ENCODE peak calls at places on chromosomes 2 and 18, in seven cellular contexts. One of them, this sample, is unnamed.

GRCh38 chr2:166343467-166343866 is 32.3 kb downstream of the SCN9A start:
- DNase-seq in spleen: no peak
- DNase-seq in HuH-7.5: no peak
- DNase-seq in upper lobe of right lung: no peak
- DNase-seq in sciatic nerve: no peak
- DNase-seq in frontal cortex: no peak
- DNase-seq in left kidney: peak; percentile 49
- DNase-seq in this sample: no peak

GRCh38 chr2:88824951-88825350 is 133.5 kb downstream of the RPIA start:
- DNase-seq in left kidney: no peak
- DNase-seq in HuH-7.5: no peak
- DNase-seq in sciatic nerve: no peak
- DNase-seq in frontal cortex: no peak
- DNase-seq in upper lobe of right lung: no peak
- DNase-seq in spleen: no peak
- DNase-seq in this sample: no peak

GRCh38 chr2:238107525-238108422 is 7.6 kb downstream of the ESPNL start:
- DNase-seq in left kidney: no peak
- DNase-seq in upper lobe of right lung: peak; percentile 63
- DNase-seq in frontal cortex: no peak
- DNase-seq in sciatic nerve: peak; percentile 50
- DNase-seq in spleen: peak; percentile 90
- DNase-seq in HuH-7.5: no peak
- DNase-seq in this sample: no peak

GRCh38 chr2:20103514-20103913 is 52.1 kb upstream of the LAPTM4A start:
- DNase-seq in left kidney: no peak
- DNase-seq in spleen: no peak
- DNase-seq in upper lobe of right lung: no peak
- DNase-seq in HuH-7.5: no peak
- DNase-seq in sciatic nerve: no peak
- DNase-seq in frontal cortex: no peak
- DNase-seq in this sample: no peak

GRCh38 chr2:74186038-74186437 is 7.4 kb upstream of the MOB1A start:
- DNase-seq in frontal cortex: no peak
- DNase-seq in upper lobe of right lung: no peak
- DNase-seq in sciatic nerve: no peak
- DNase-seq in left kidney: peak; percentile 15
- DNase-seq in HuH-7.5: no peak
- DNase-seq in spleen: peak; percentile 82
- DNase-seq in this sample: no peak

GRCh38 chr2:34110392-34110791 is 511.3 kb upstream of the FAM98A start:
- DNase-seq in sciatic nerve: no peak
- DNase-seq in upper lobe of right lung: no peak
- DNase-seq in left kidney: no peak
- DNase-seq in HuH-7.5: no peak
- DNase-seq in frontal cortex: no peak
- DNase-seq in spleen: no peak
- DNase-seq in this sample: no peak

GRCh38 chr2:54628957-54629356 is 94.5 kb upstream of the EML6 start:
- DNase-seq in left kidney: no peak
- DNase-seq in HuH-7.5: no peak
- DNase-seq in sciatic nerve: no peak
- DNase-seq in spleen: no peak
- DNase-seq in upper lobe of right lung: no peak
- DNase-seq in frontal cortex: no peak
- DNase-seq in this sample: no peak

GRCh38 chr2:195674491-195675226 is 17.6 kb downstream of the SLC39A10 start:
- DNase-seq in frontal cortex: no peak
- DNase-seq in HuH-7.5: no peak
- DNase-seq in upper lobe of right lung: no peak
- DNase-seq in left kidney: no peak
- DNase-seq in spleen: no peak
- DNase-seq in sciatic nerve: no peak
- DNase-seq in this sample: no peak

GRCh38 chr2:239854596-239854995 is 170.5 kb downstream of the NDUFA10 start:
- DNase-seq in spleen: no peak
- DNase-seq in upper lobe of right lung: no peak
- DNase-seq in sciatic nerve: peak; percentile 13
- DNase-seq in left kidney: no peak
- DNase-seq in HuH-7.5: no peak
- DNase-seq in frontal cortex: no peak
- DNase-seq in this sample: no peak

GRCh38 chr2:238169708-238170251 is 11.0 kb downstream of the ERFE start:
- DNase-seq in frontal cortex: no peak
- DNase-seq in HuH-7.5: no peak
- DNase-seq in upper lobe of right lung: peak; percentile 58
- DNase-seq in spleen: no peak
- DNase-seq in left kidney: peak; percentile 79
- DNase-seq in sciatic nerve: no peak
- DNase-seq in this sample: peak; percentile 78

GRCh38 chr2:152413228-152414030 is 78.5 kb downstream of the FMNL2 start:
- DNase-seq in upper lobe of right lung: no peak
- DNase-seq in sciatic nerve: no peak
- DNase-seq in HuH-7.5: no peak
- DNase-seq in frontal cortex: no peak
- DNase-seq in spleen: no peak
- DNase-seq in left kidney: no peak
- DNase-seq in this sample: no peak

GRCh38 chr18:8253943-8254342 is 355.3 kb upstream of the RAB12 start:
- DNase-seq in upper lobe of right lung: no peak
- DNase-seq in spleen: no peak
- DNase-seq in frontal cortex: no peak
- DNase-seq in HuH-7.5: no peak
- DNase-seq in sciatic nerve: no peak
- DNase-seq in left kidney: no peak
- DNase-seq in this sample: no peak

GRCh38 chr18:3529597-3529996 is 79.6 kb downstream of the TGIF1 start:
- DNase-seq in left kidney: no peak
- DNase-seq in spleen: no peak
- DNase-seq in frontal cortex: no peak
- DNase-seq in sciatic nerve: no peak
- DNase-seq in upper lobe of right lung: no peak
- DNase-seq in HuH-7.5: no peak
- DNase-seq in this sample: no peak

GRCh38 chr2:226581661-226582060 is 218.0 kb downstream of the IRS1 start:
- DNase-seq in left kidney: no peak
- DNase-seq in upper lobe of right lung: no peak
- DNase-seq in frontal cortex: no peak
- DNase-seq in HuH-7.5: no peak
- DNase-seq in spleen: no peak
- DNase-seq in sciatic nerve: no peak
- DNase-seq in this sample: no peak

GRCh38 chr2:70570041-70570661 is 16.5 kb upstream of the TGFA start:
- DNase-seq in frontal cortex: no peak
- DNase-seq in spleen: no peak
- DNase-seq in sciatic nerve: no peak
- DNase-seq in HuH-7.5: no peak
- DNase-seq in left kidney: no peak
- DNase-seq in upper lobe of right lung: no peak
- DNase-seq in this sample: no peak

GRCh38 chr2:222671259-222672067 is at the start of gene MOGAT1:
- DNase-seq in left kidney: peak; percentile 78
- DNase-seq in spleen: peak; percentile 87
- DNase-seq in HuH-7.5: peak; percentile 77
- DNase-seq in upper lobe of right lung: peak; percentile 85
- DNase-seq in sciatic nerve: peak; percentile 60
- DNase-seq in frontal cortex: peak; percentile 74
- DNase-seq in this sample: no peak

GRCh38 chr2:241848761-241849615 is 9.7 kb downstream of the PDCD1 start:
- DNase-seq in left kidney: no peak
- DNase-seq in upper lobe of right lung: no peak
- DNase-seq in HuH-7.5: peak; percentile 20
- DNase-seq in frontal cortex: peak; percentile 32
- DNase-seq in spleen: peak; percentile 73
- DNase-seq in sciatic nerve: no peak
- DNase-seq in this sample: no peak

GRCh38 chr2:67159929-67160328 is 237.2 kb upstream of the ETAA1 start:
- DNase-seq in sciatic nerve: no peak
- DNase-seq in left kidney: peak; percentile 41
- DNase-seq in HuH-7.5: no peak
- DNase-seq in frontal cortex: no peak
- DNase-seq in spleen: no peak
- DNase-seq in upper lobe of right lung: no peak
- DNase-seq in this sample: no peak

GRCh38 chr2:75792146-75792545 is 81.4 kb upstream of the GCFC2 start:
- DNase-seq in upper lobe of right lung: no peak
- DNase-seq in left kidney: no peak
- DNase-seq in HuH-7.5: no peak
- DNase-seq in frontal cortex: no peak
- DNase-seq in sciatic nerve: no peak
- DNase-seq in spleen: no peak
- DNase-seq in this sample: no peak

GRCh38 chr2:9970386-9971044 is 19.0 kb downstream of the GRHL1 start:
- DNase-seq in spleen: no peak
- DNase-seq in frontal cortex: no peak
- DNase-seq in left kidney: peak; percentile 36
- DNase-seq in upper lobe of right lung: no peak
- DNase-seq in sciatic nerve: no peak
- DNase-seq in HuH-7.5: no peak
- DNase-seq in this sample: no peak

GRCh38 chr2:23426284-23426905 is 41.4 kb downstream of the KLHL29 start:
- DNase-seq in spleen: peak; percentile 72
- DNase-seq in HuH-7.5: no peak
- DNase-seq in sciatic nerve: no peak
- DNase-seq in upper lobe of right lung: no peak
- DNase-seq in frontal cortex: no peak
- DNase-seq in left kidney: no peak
- DNase-seq in this sample: peak; percentile 81

GRCh38 chr2:46874236-46874929 is 41.2 kb downstream of the MCFD2 start:
- DNase-seq in sciatic nerve: peak; percentile 41
- DNase-seq in left kidney: peak; percentile 30
- DNase-seq in frontal cortex: no peak
- DNase-seq in HuH-7.5: no peak
- DNase-seq in spleen: no peak
- DNase-seq in upper lobe of right lung: peak; percentile 54
- DNase-seq in this sample: no peak

GRCh38 chr2:127225186-127225960 is 5.3 kb upstream of the CYP27C1 start:
- DNase-seq in spleen: no peak
- DNase-seq in sciatic nerve: no peak
- DNase-seq in upper lobe of right lung: no peak
- DNase-seq in left kidney: no peak
- DNase-seq in frontal cortex: no peak
- DNase-seq in HuH-7.5: no peak
- DNase-seq in this sample: no peak

GRCh38 chr18:74289137-74289536 is 2.6 kb downstream of the CYB5A start:
- DNase-seq in spleen: no peak
- DNase-seq in HuH-7.5: no peak
- DNase-seq in left kidney: no peak
- DNase-seq in upper lobe of right lung: no peak
- DNase-seq in frontal cortex: no peak
- DNase-seq in sciatic nerve: no peak
- DNase-seq in this sample: no peak

GRCh38 chr2:188079176-188079575 is 212.5 kb upstream of the GULP1 start:
- DNase-seq in spleen: no peak
- DNase-seq in upper lobe of right lung: no peak
- DNase-seq in sciatic nerve: no peak
- DNase-seq in HuH-7.5: no peak
- DNase-seq in left kidney: no peak
- DNase-seq in frontal cortex: no peak
- DNase-seq in this sample: no peak

GRCh38 chr2:47205576-47206141 is 50.6 kb upstream of the STPG4 start:
- DNase-seq in sciatic nerve: no peak
- DNase-seq in upper lobe of right lung: no peak
- DNase-seq in spleen: no peak
- DNase-seq in frontal cortex: no peak
- DNase-seq in left kidney: peak; percentile 74
- DNase-seq in HuH-7.5: no peak
- DNase-seq in this sample: no peak

GRCh38 chr2:166091439-166091838 is 36.4 kb downstream of the SCN1A start:
- DNase-seq in HuH-7.5: no peak
- DNase-seq in upper lobe of right lung: no peak
- DNase-seq in frontal cortex: no peak
- DNase-seq in spleen: no peak
- DNase-seq in sciatic nerve: no peak
- DNase-seq in left kidney: no peak
- DNase-seq in this sample: no peak

GRCh38 chr2:157657858-157658257 is 29.2 kb upstream of the ACVR1C start:
- DNase-seq in left kidney: no peak
- DNase-seq in upper lobe of right lung: no peak
- DNase-seq in frontal cortex: no peak
- DNase-seq in sciatic nerve: no peak
- DNase-seq in spleen: no peak
- DNase-seq in HuH-7.5: no peak
- DNase-seq in this sample: no peak

GRCh38 chr2:3257166-3257565 is 120.5 kb downstream of the EIPR1 start:
- DNase-seq in upper lobe of right lung: no peak
- DNase-seq in left kidney: peak; percentile 75
- DNase-seq in frontal cortex: peak; percentile 43
- DNase-seq in spleen: no peak
- DNase-seq in sciatic nerve: no peak
- DNase-seq in HuH-7.5: no peak
- DNase-seq in this sample: no peak

GRCh38 chr2:107235491-107236254 is 349.7 kb upstream of the ST6GAL2 start:
- DNase-seq in upper lobe of right lung: no peak
- DNase-seq in HuH-7.5: no peak
- DNase-seq in left kidney: no peak
- DNase-seq in sciatic nerve: no peak
- DNase-seq in frontal cortex: no peak
- DNase-seq in spleen: no peak
- DNase-seq in this sample: no peak

This sample was measured in right atrium auricular region.